ENCODE peak calls at places on chromosomes 13 and 19, in ten cellular contexts. I is GM12878, C is endothelial cell of umbilical vein, X is fibroblast of lung, B is GM23248, U is HCT116, H is neural progenitor cell, E is hepatocyte, G is GM23338, L is MM.1S. W is an unnamed sample.

GRCh38 chr13:61954092-61954491 is 538.4 kb upstream of the PCDH20 start:
- DNase-seq in I (no peak), C (peak; percentile 60), X (peak; percentile 61), B (peak; percentile 1), U (peak; percentile 19), H (peak; percentile 39), E (peak; percentile 19), G (peak; percentile 69), L (no peak), W (no peak)

GRCh38 chr13:110055089-110055488 is 251.9 kb downstream of the COL4A1 start:
- DNase-seq in I (no peak), C (no peak), X (no peak), B (peak; percentile 33), U (no peak), H (no peak), E (no peak), G (no peak), L (peak; percentile 96), W (peak; percentile 81)

GRCh38 chr19:51552996-51553725 is 17.9 kb upstream of the ZNF175 start:
- DNase-seq in I (no peak), C (peak; percentile 48), X (peak; percentile 33), B (peak; percentile 76), U (peak; percentile 13), H (peak; percentile 88), E (peak; percentile 72), G (peak; percentile 97), L (no peak), W (peak; percentile 57)

GRCh38 chr19:8511573-8512101 is 2.3 kb downstream of the ZNF414 start:
- DNase-seq in I (no peak), C (no peak), X (no peak), B (no peak), U (peak; percentile 53), H (no peak), E (peak; percentile 7), G (no peak), L (no peak), W (no peak)

GRCh38 chr19:17754634-17755532 is 3.6 kb downstream of the FCHO1 start:
- DNase-seq in I (peak; percentile 87), C (no peak), X (no peak), B (no peak), U (no peak), H (no peak), E (no peak), G (no peak), L (no peak), W (no peak)

GRCh38 chr19:3769494-3769893 is 2.5 kb downstream of the RAX2 start:
- DNase-seq in I (no peak), C (no peak), X (no peak), B (no peak), U (no peak), H (no peak), E (no peak), G (no peak), L (no peak), W (no peak)

GRCh38 chr19:38394488-38394887 is 6.0 kb downstream of the SPRED3 start:
- DNase-seq in I (no peak), C (peak; percentile 13), X (peak; percentile 34), B (peak; percentile 37), U (no peak), H (peak; percentile 86), E (peak; percentile 54), G (peak; percentile 99), L (no peak), W (no peak)

GRCh38 chr13:98143601-98144500 is 957 bp downstream of the FARP1 start:
- DNase-seq in I (no peak), C (peak; percentile 35), X (peak; percentile 46), B (peak; percentile 76), U (no peak), H (peak; percentile 63), E (peak; percentile 62), G (peak; percentile 53), L (peak; percentile 9), W (peak; percentile 44)

GRCh38 chr13:35925669-35926068 is 205.5 kb downstream of the DCLK1 start:
- DNase-seq in I (no peak), C (no peak), X (no peak), B (no peak), U (no peak), H (no peak), E (no peak), G (no peak), L (no peak), W (no peak)

GRCh38 chr13:35930665-35931631 is 200.2 kb downstream of the DCLK1 start:
- DNase-seq in I (peak; percentile 8), C (no peak), X (no peak), B (no peak), U (no peak), H (no peak), E (no peak), G (peak; percentile 36), L (peak; percentile 76), W (peak; percentile 8)

GRCh38 chr13:35926859-35927530 is 204.2 kb downstream of the DCLK1 start:
- DNase-seq in I (no peak), C (no peak), X (peak; percentile 53), B (peak; percentile 28), U (no peak), H (no peak), E (no peak), G (no peak), L (no peak), W (no peak)

GRCh38 chr13:35923347-35923746 is 207.8 kb downstream of the DCLK1 start:
- DNase-seq in I (no peak), C (peak; percentile 19), X (peak; percentile 17), B (peak; percentile 84), U (peak; percentile 16), H (no peak), E (no peak), G (no peak), L (no peak), W (peak; percentile 45)

DNA sequence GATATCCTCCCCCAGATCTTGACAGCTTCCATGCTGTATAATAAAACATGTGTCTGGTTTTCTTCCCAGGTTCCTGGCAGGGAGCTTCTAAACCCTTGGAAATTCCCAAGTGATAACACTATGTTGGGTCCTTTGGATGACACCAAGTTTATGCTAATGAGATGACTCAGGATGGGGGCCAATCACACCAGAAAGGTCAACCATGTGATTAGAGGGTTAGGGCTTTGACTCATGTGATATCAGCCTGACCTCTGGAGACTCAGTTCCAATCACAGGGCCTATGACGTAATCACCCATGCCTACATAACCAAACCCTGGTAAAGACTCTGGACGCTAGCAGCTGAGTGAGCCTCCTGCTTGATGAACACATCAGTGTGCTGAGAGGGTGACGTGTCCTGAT is 203.6 kb downstream of the DCLK1 start:
- DNase-seq in I (no peak), C (peak; percentile 19), X (peak; percentile 67), B (peak; percentile 84), U (no peak), H (no peak), E (peak; percentile 67), G (no peak), L (no peak), W (peak; percentile 52)
- H3K4me3 ChIP-seq in I (no peak overlapping the region), C (no peak overlapping the region), X (no peak overlapping the region), B (no peak overlapping the region), U (no peak overlapping the region), H (no peak overlapping the region), E (no peak overlapping the region), G (no peak overlapping the region), L (no peak overlapping the region), W (no peak overlapping the region)

GRCh38 chr19:2477732-2478191 is 1.8 kb downstream of the GADD45B start:
- DNase-seq in I (no peak), C (peak; percentile 48), X (peak; percentile 58), B (peak; percentile 64), U (no peak), H (no peak), E (peak; percentile 29), G (no peak), L (peak; percentile 56), W (no peak)

GRCh38 chr19:2475702-2476450 is at the start of gene GADD45B:
- DNase-seq in I (peak; percentile 94), C (peak; percentile 98), X (peak; percentile 99), B (peak; percentile 98), U (peak; percentile 95), H (peak; percentile 98), E (peak; percentile 98), G (peak; percentile 97), L (peak; percentile 99), W (peak; percentile 95)

GRCh38 chr19:2476451-2477140 is 669 bp downstream of the GADD45B start:
- DNase-seq in I (no peak), C (peak; percentile 66), X (no peak), B (peak; percentile 88), U (no peak), H (peak; percentile 73), E (peak; percentile 60), G (peak; percentile 74), L (peak; percentile 65), W (peak; percentile 49)

GRCh38 chr19:2478324-2478755 is 2.4 kb downstream of the GADD45B start:
- DNase-seq in I (no peak), C (peak; percentile 60), X (peak; percentile 84), B (peak; percentile 87), U (no peak), H (peak; percentile 76), E (peak; percentile 78), G (peak; percentile 78), L (peak; percentile 66), W (peak; percentile 75)

DNA sequence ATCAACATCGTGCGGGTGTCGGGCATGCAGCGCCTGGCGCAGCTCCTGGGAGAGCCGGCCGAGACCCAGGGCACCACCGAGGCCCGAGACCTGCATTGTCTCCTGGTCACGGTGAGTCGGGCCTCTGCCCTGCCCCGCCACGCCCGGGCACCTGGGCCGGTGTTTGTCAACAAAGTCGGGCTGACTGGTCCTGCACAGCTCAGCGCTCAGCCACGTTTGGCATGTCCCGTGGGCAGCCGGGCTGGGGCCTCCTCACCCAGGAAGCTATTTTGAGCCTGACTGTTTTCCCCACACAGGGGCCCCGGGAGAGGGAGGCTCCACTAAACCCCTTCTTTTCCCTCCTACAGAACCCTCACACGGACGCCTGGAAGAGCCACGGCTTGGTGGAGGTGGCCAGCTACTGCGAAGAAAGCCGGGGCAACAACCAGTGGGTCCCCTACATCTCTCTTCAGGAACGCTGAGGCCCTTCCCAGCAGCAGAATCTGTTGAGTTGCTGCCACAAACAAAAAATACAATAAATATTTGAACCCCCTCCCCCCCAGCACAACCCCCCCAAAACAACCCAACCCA is 1.3 kb downstream of the GADD45B start:
- DNase-seq in I (no peak), C (no peak), X (no peak), B (peak; percentile 63), U (no peak), H (peak; percentile 44), E (peak; percentile 69), G (no peak), L (peak; percentile 47), W (peak; percentile 60)
- TF ChIP-seq EZH2 in I (no peak), C (no peak), X (no peak), B (no peak), U (no peak), H (peak; percentile 84), E (no peak), G (peak; percentile 17), L (no peak), W (no peak)

GRCh38 chr13:48403929-48404328 is 9.0 kb downstream of the LPAR6 start:
- DNase-seq in I (no peak), C (no peak), X (no peak), B (peak; percentile 18), U (no peak), H (no peak), E (no peak), G (no peak), L (no peak), W (no peak)
- H3K4me3 ChIP-seq in I (no peak overlapping the region), C (no peak overlapping the region), X (no peak overlapping the region), B (peak overlapping the region; percentile 38), U (no peak overlapping the region), H (no peak overlapping the region), E (no peak overlapping the region), G (no peak overlapping the region), L (no peak overlapping the region), W (no peak overlapping the region)

DNA sequence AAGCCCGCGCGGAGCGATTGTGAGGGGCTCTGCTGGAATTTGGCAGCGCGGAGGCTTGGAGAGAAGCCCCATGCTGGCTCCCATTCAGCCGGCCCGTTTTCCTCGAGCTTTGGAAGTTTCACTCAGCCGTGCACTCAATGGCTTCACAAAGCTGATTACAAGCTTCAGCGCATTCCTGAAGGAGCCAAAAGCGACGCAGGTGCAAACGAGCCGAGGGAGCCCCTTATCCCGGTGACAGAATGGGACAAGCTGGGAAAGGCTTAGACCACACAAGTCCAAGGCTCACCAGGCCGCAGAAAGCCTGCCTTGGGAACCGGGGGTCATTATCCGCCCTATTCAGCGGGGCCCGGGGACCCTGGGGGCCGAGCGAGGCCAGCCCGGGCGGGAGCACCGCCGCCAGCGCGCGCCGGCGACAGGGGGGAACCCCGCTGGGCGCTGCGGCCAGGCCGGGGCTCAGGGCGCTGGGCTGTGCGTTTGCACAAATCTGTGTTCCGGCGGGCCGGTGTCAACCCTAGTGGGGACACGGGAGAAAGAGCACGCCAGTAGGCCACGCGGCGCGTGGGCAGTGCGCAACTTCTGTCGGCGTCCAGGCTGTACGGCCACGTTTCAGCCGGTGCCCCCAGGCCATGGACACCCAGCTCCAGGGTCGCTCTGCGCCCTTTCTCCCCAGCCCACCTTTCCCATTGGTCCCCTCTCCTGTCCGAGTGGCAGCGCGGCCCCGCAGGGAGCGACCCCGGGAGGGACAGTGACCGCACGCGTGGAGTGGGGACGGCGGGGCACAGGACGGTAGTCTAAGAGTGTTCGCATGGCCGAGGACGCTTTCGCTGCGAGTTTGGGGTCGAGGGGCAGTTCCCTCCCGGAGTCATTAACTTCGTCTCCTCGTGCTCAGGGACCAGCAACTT is 37.3 kb downstream of the SOX1 start:
- DNase-seq in I (no peak), C (no peak), X (no peak), B (no peak), U (no peak), H (peak; percentile 99), E (no peak), G (peak; percentile 86), L (no peak), W (no peak)
- TF ChIP-seq EZH2 in I (no peak), C (peak; percentile 60), X (no peak), B (no peak), U (no peak), H (peak; percentile 34), E (peak; percentile 71), G (peak; percentile 85), L (no peak), W (no peak)